ENCODE peak calls at places on chromosomes 1 and 21, in eight cellular contexts. J is stimulated activated CD8-positive, alpha-beta memory T cell treated with anti-CD3 and anti-CD28 coated beads, Interleukin-15, amount 100 ng/mL, for 4 hours; A is IMR-90; L is left colon; T is brain microvascular endothelial cell; I is OCI-LY7; B is heart left ventricle; X is SK-N-SH. W is an unnamed sample.

GRCh38 chr1:32696041-32696440 is 6.5 kb downstream of the SYNC start:
- DNase-seq in J (no peak), A (no peak), L (no peak), T (no peak), I (no peak), B (no peak), X (no peak), W (no peak)

GRCh38 chr1:50610563-50610962 is 187.3 kb upstream of the DMRTA2 start:
- DNase-seq in J (no peak), A (no peak), L (no peak), T (no peak), I (peak; percentile 42), B (no peak), X (no peak), W (no peak)

GRCh38 chr1:9767964-9768668 is 55.6 kb downstream of the CLSTN1 start:
- DNase-seq in J (no peak), A (no peak), L (peak; percentile 54), T (no peak), I (peak; percentile 24), B (no peak), X (peak; percentile 60), W (no peak)

GRCh38 chr1:64183380-64183984 is 19.9 kb upstream of the UBE2U start:
- DNase-seq in J (no peak), A (peak; percentile 61), L (no peak), T (no peak), I (no peak), B (no peak), X (peak; percentile 70), W (no peak)

GRCh38 chr1:72166426-72166825 is 115.9 kb downstream of the NEGR1 start:
- DNase-seq in J (no peak), A (no peak), L (no peak), T (no peak), I (no peak), B (no peak), X (no peak), W (no peak)

GRCh38 chr21:34969431-34970036 is 79.6 kb downstream of the RUNX1 start:
- DNase-seq in J (no peak), A (no peak), L (no peak), T (no peak), I (no peak), B (no peak), X (no peak), W (no peak)

GRCh38 chr1:233543338-233544255 is 70.3 kb upstream of the KCNK1 start:
- DNase-seq in J (no peak), A (peak; percentile 33), L (no peak), T (peak; percentile 38), I (no peak), B (no peak), X (no peak), W (no peak)

GRCh38 chr1:147109041-147109440 is 63.2 kb downstream of the PRKAB2 start:
- DNase-seq in J (no peak), A (no peak), L (no peak), T (no peak), I (no peak), B (no peak), X (no peak), W (no peak)

GRCh38 chr1:21573971-21574458 is 64.8 kb downstream of the ALPL start:
- DNase-seq in J (no peak), A (peak; percentile 75), L (peak; percentile 73), T (peak; percentile 70), I (peak; percentile 67), B (peak; percentile 90), X (peak; percentile 85), W (no peak)

GRCh38 chr1:58581641-58582040 is 4.6 kb upstream of the TACSTD2 start:
- DNase-seq in J (no peak), A (no peak), L (no peak), T (no peak), I (no peak), B (no peak), X (no peak), W (no peak)

GRCh38 chr1:89809556-89809955 is 11.3 kb upstream of the LRRC8D start:
- DNase-seq in J (no peak), A (peak; percentile 61), L (no peak), T (no peak), I (no peak), B (no peak), X (no peak), W (no peak)

GRCh38 chr1:35558374-35559316 is 1.0 kb downstream of the NCDN start:
- DNase-seq in J (no peak), A (no peak), L (no peak), T (no peak), I (peak; percentile 43), B (no peak), X (peak; percentile 82), W (no peak)

GRCh38 chr1:185267278-185267677 is 49.8 kb downstream of the IVNS1ABP start:
- DNase-seq in J (no peak), A (no peak), L (no peak), T (no peak), I (no peak), B (no peak), X (no peak), W (no peak)

GRCh38 chr1:26998319-26999300 is 5.1 kb downstream of the TRNP1 start:
- DNase-seq in J (no peak), A (peak; percentile 55), L (no peak), T (no peak), I (no peak), B (no peak), X (no peak), W (no peak)

GRCh38 chr1:200336901-200337391 is 72.9 kb downstream of the ZNF281 start:
- DNase-seq in J (no peak), A (no peak), L (no peak), T (no peak), I (no peak), B (no peak), X (no peak), W (no peak)

GRCh38 chr21:46155514-46156377 is at the start of gene FTCD:
- DNase-seq in J (no peak), A (no peak), L (no peak), T (no peak), I (no peak), B (peak; percentile 53), X (no peak), W (peak; percentile 16)

GRCh38 chr1:221035680-221036153 is 156.5 kb downstream of the HLX start:
- DNase-seq in J (no peak), A (peak; percentile 74), L (no peak), T (peak; percentile 45), I (no peak), B (no peak), X (no peak), W (no peak)

GRCh38 chr1:235783148-235783776 is 83.4 kb downstream of the LYST start:
- DNase-seq in J (no peak), A (peak; percentile 73), L (no peak), T (peak; percentile 16), I (peak; percentile 47), B (no peak), X (peak; percentile 27), W (no peak)

W was measured in tibial artery.